ENCODE peak calls at places on chromosomes 13 and 19, in four cellular contexts. One of them, this sample, is unnamed. For H3K4me1, the result is how much of the 10 kb centered on the place peaks cover.

GRCh38 chr19:40412866-40413265 is 312 bp downstream of the PRX start:
- DNase-seq in breast epithelium: no peak
- DNase-seq in cardiac muscle cell: no peak
- DNase-seq in kidney: no peak
- DNase-seq in this sample: no peak

GRCh38 chr13:112210401-112210800 is 143.5 kb downstream of the SOX1 start:
- DNase-seq in cardiac muscle cell: no peak
- DNase-seq in breast epithelium: no peak
- DNase-seq in kidney: no peak
- DNase-seq in this sample: no peak

GRCh38 chr19:4929186-4929585 is 19.9 kb downstream of the UHRF1 start:
- DNase-seq in breast epithelium: no peak
- DNase-seq in kidney: no peak
- DNase-seq in cardiac muscle cell: no peak
- DNase-seq in this sample: no peak

GRCh38 chr19:33388817-33389573 is 15.5 kb downstream of the CEBPG start:
- DNase-seq in kidney: peak
- DNase-seq in cardiac muscle cell: no peak
- DNase-seq in breast epithelium: peak
- DNase-seq in this sample: no peak

GRCh38 chr19:49340069-49340864 is 5.1 kb downstream of the CD37 start:
- DNase-seq in cardiac muscle cell: peak
- DNase-seq in breast epithelium: peak
- DNase-seq in kidney: peak
- DNase-seq in this sample: no peak

GRCh38 chr19:10045371-10045770 is 32.1 kb downstream of the RDH8 start:
- DNase-seq in cardiac muscle cell: no peak
- DNase-seq in kidney: no peak
- DNase-seq in breast epithelium: no peak
- DNase-seq in this sample: no peak

GRCh38 chr19:14699641-14700040 is 9.8 kb downstream of the ZNF333 start:
- DNase-seq in kidney: no peak
- DNase-seq in cardiac muscle cell: no peak
- DNase-seq in breast epithelium: no peak
- DNase-seq in this sample: no peak

GRCh38 chr13:67228909-67229308 is 1.2 kb downstream of the PCDH9 start:
- DNase-seq in cardiac muscle cell: no peak
- DNase-seq in breast epithelium: no peak
- DNase-seq in kidney: no peak
- DNase-seq in this sample: no peak

GRCh38 chr19:38852231-38853044 is 2.7 kb upstream of the HNRNPL start:
- DNase-seq in breast epithelium: peak
- DNase-seq in kidney: peak
- DNase-seq in cardiac muscle cell: no peak
- DNase-seq in this sample: peak

GRCh38 chr13:27262546-27262945 is 8.1 kb upstream of the RASL11A start:
- DNase-seq in kidney: no peak
- DNase-seq in cardiac muscle cell: no peak
- DNase-seq in breast epithelium: no peak
- DNase-seq in this sample: no peak

GRCh38 chr13:93147293-93147645 is 79.3 kb upstream of the GPC6 start:
- DNase-seq in cardiac muscle cell: no peak
- DNase-seq in breast epithelium: no peak
- DNase-seq in kidney: no peak
- DNase-seq in this sample: no peak

GRCh38 chr13:35957174-35957867 is 173.9 kb downstream of the DCLK1 start:
- DNase-seq in breast epithelium: no peak
- DNase-seq in cardiac muscle cell: no peak
- DNase-seq in kidney: no peak
- DNase-seq in this sample: no peak

GRCh38 chr13:105979586-105979985 is 555.9 kb downstream of the EFNB2 start:
- DNase-seq in cardiac muscle cell: peak
- DNase-seq in breast epithelium: no peak
- DNase-seq in kidney: no peak
- DNase-seq in this sample: no peak

GRCh38 chr13:33524086-33524485 is 238.5 kb upstream of the STARD13 start:
- DNase-seq in breast epithelium: no peak
- DNase-seq in cardiac muscle cell: no peak
- DNase-seq in kidney: no peak
- DNase-seq in this sample: no peak

GRCh38 chr19:42079276-42079669 is 3.3 kb downstream of the ZNF574 start:
- DNase-seq in breast epithelium: no peak
- DNase-seq in cardiac muscle cell: no peak
- DNase-seq in kidney: no peak
- DNase-seq in this sample: no peak

GRCh38 chr13:29411493-29411892 is 184.0 kb downstream of the SLC7A1 start:
- DNase-seq in kidney: no peak
- DNase-seq in cardiac muscle cell: no peak
- DNase-seq in breast epithelium: no peak
- DNase-seq in this sample: no peak

GRCh38 chr19:53775524-53775923 is 48.6 kb downstream of the NLRP12 start:
- DNase-seq in kidney: peak
- DNase-seq in cardiac muscle cell: no peak
- DNase-seq in breast epithelium: no peak
- DNase-seq in this sample: no peak

GRCh38 chr19:6963937-6964336 is 57.3 kb downstream of the MBD3L2B start:
- DNase-seq in breast epithelium: no peak
- DNase-seq in kidney: no peak
- DNase-seq in cardiac muscle cell: no peak
- DNase-seq in this sample: peak

GRCh38 chr19:3671680-3672574 is 28.3 kb downstream of the PIP5K1C start:
- DNase-seq in breast epithelium: no peak
- DNase-seq in kidney: no peak
- DNase-seq in cardiac muscle cell: no peak
- DNase-seq in this sample: no peak

GRCh38 chr13:32783067-32783466 is 196.8 kb downstream of the PDS5B start:
- DNase-seq in cardiac muscle cell: no peak
- DNase-seq in breast epithelium: no peak
- DNase-seq in kidney: no peak
- DNase-seq in this sample: peak

GRCh38 chr19:42076375-42076944 is 494 bp downstream of the ZNF574 start:
- DNase-seq in breast epithelium: no peak
- DNase-seq in kidney: no peak
- DNase-seq in cardiac muscle cell: no peak
- DNase-seq in this sample: no peak

GRCh38 chr13:84951128-84951527 is 848.1 kb downstream of the SLITRK6 start:
- DNase-seq in kidney: no peak
- DNase-seq in breast epithelium: no peak
- DNase-seq in cardiac muscle cell: no peak
- DNase-seq in this sample: no peak

DNA sequence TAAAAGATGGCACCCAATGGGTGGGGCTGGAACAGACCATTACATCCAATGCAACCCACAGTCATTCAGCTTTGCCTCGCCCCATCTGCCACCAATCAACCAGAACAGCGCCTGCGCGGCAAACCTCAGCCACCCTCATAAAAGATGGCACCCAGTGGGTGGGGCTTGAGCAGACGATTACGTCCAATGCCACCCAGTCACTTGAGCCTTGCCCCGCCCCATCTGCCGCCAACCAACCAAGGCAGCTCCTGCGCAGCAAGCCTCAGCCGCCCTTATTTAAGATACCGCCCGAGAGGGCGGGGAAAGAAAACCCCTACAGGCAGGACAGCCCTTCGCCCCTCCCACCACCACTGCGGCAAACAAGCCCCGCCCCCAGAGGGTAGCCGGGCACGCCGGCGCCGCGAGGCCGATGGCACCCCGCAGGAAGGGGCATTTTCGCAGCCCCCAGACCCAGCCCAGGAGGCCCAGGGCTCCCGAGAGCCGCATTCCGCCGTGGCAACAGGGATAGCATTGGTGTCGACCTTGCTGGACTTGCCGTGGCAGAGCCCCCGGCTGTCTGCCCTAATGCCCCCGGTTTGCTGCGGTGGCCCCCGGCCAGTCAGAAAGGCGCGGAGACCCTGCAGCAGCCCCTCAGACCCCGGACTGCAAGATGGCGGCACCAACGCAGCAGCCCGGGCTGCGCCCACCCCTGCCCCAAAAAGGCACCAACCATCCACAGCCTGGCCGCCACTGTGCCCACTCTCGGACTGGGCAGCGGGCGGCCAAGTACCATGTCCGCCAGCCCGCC is 668 bp downstream of the PEG3 start:
- DNase-seq in cardiac muscle cell: no peak
- DNase-seq in breast epithelium: peak
- DNase-seq in kidney: peak
- DNase-seq in this sample: no peak
- H3K4me1 ChIP-seq in cardiac muscle cell: under half
- H3K4me1 ChIP-seq in breast epithelium: under half
- H3K4me1 ChIP-seq in kidney: under half
- H3K4me1 ChIP-seq in this sample: under half

DNA sequence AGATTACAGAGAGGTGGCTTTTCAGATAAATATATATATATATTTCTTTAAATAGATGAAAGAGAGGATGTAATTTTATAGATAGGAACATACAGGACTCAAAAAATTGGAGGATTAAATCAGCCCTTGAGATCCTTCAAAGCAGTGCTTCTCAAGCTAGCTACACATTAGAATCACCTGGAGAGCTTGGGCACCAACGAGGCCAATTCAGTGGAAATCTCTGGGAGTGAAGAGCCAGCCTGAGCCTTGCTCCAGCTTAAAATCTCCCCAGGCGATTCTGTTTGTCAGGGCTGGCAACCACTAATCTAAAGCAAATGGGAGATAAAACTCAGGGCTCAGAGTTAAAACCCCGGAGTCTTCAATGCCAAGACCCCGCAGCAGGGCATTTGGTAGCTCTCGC is 15.0 kb upstream of the CLN5 start:
- DNase-seq in kidney: no peak
- DNase-seq in breast epithelium: no peak
- DNase-seq in cardiac muscle cell: no peak
- DNase-seq in this sample: no peak
- H3K27ac ChIP-seq in kidney: no peak
- H3K27ac ChIP-seq in breast epithelium: no peak
- H3K27ac ChIP-seq in cardiac muscle cell: no peak
- H3K27ac ChIP-seq in this sample: no peak

GRCh38 chr13:110328509-110328908 is 21.4 kb downstream of the COL4A2 start:
- DNase-seq in cardiac muscle cell: no peak
- DNase-seq in kidney: no peak
- DNase-seq in breast epithelium: no peak
- DNase-seq in this sample: no peak

GRCh38 chr13:110330491-110331001 is 23.5 kb downstream of the COL4A2 start:
- DNase-seq in cardiac muscle cell: no peak
- DNase-seq in kidney: no peak
- DNase-seq in breast epithelium: no peak
- DNase-seq in this sample: no peak

GRCh38 chr13:110327036-110327790 is 20.1 kb downstream of the COL4A2 start:
- DNase-seq in cardiac muscle cell: no peak
- DNase-seq in kidney: no peak
- DNase-seq in breast epithelium: no peak
- DNase-seq in this sample: no peak

GRCh38 chr13:110329798-110330461 is 22.8 kb downstream of the COL4A2 start:
- DNase-seq in cardiac muscle cell: no peak
- DNase-seq in breast epithelium: no peak
- DNase-seq in kidney: no peak
- DNase-seq in this sample: no peak

GRCh38 chr13:110329258-110329657 is 22.2 kb downstream of the COL4A2 start:
- DNase-seq in cardiac muscle cell: no peak
- DNase-seq in breast epithelium: no peak
- DNase-seq in kidney: no peak
- DNase-seq in this sample: no peak
- H3K4me1 ChIP-seq in cardiac muscle cell: under half
- H3K4me1 ChIP-seq in breast epithelium: under half
- H3K4me1 ChIP-seq in kidney: under half
- H3K4me1 ChIP-seq in this sample: under half

GRCh38 chr13:45331981-45332830 is 8.8 kb downstream of the TPT1 start:
- DNase-seq in breast epithelium: no peak
- DNase-seq in cardiac muscle cell: no peak
- DNase-seq in kidney: no peak
- DNase-seq in this sample: no peak
- H3K27ac ChIP-seq in breast epithelium: peak
- H3K27ac ChIP-seq in cardiac muscle cell: peak
- H3K27ac ChIP-seq in kidney: no peak
- H3K27ac ChIP-seq in this sample: no peak

This sample was measured in CD4-positive, alpha-beta memory T cell.